ENCODE peak calls at places on chromosomes 13 and 19, in nine cellular contexts. L is left lung, J is OCI-LY7, F is dorsolateral prefrontal cortex, C is neural progenitor cell, V is K562, Z is natural killer cell, D is stomach, S is fibroblast of villous mesenchyme. B is an unnamed sample.

GRCh38 chr19:23437901-23438300 is 42.6 kb upstream of the ZNF91 start:
- DNase-seq in L (no peak), J (peak; percentile 11), F (no peak), C (no peak), V (no peak), Z (no peak), D (no peak), S (no peak), B (no peak)

GRCh38 chr19:57321164-57321563 is 892 bp downstream of the ZNF543 start:
- DNase-seq in L (no peak), J (no peak), F (no peak), C (no peak), V (no peak), Z (no peak), D (no peak), S (no peak), B (no peak)

GRCh38 chr13:44128522-44128921 is 245.1 kb upstream of the SERP2 start:
- DNase-seq in L (no peak), J (no peak), F (no peak), C (no peak), V (no peak), Z (no peak), D (no peak), S (no peak), B (no peak)

GRCh38 chr13:99996177-99996705 is 14.7 kb downstream of the ZIC2 start:
- DNase-seq in L (no peak), J (no peak), F (no peak), C (peak; percentile 57), V (no peak), Z (no peak), D (no peak), S (no peak), B (no peak)

GRCh38 chr13:27643334-27644158 is 21.9 kb downstream of the POLR1D start:
- DNase-seq in L (no peak), J (no peak), F (no peak), C (no peak), V (no peak), Z (no peak), D (no peak), S (no peak), B (no peak)

GRCh38 chr13:74134777-74135305 is 637 bp upstream of the KLF12 start:
- DNase-seq in L (peak; percentile 88), J (peak; percentile 60), F (no peak), C (peak; percentile 72), V (peak; percentile 12), Z (peak; percentile 62), D (peak; percentile 67), S (no peak), B (peak; percentile 85)

GRCh38 chr19:41930926-41931592 is 2.8 kb upstream of the ERFL start:
- DNase-seq in L (no peak), J (peak; percentile 58), F (no peak), C (peak; percentile 51), V (no peak), Z (no peak), D (no peak), S (no peak), B (no peak)

GRCh38 chr13:110309159-110309476 is 2.0 kb downstream of the COL4A2 start:
- DNase-seq in L (no peak), J (no peak), F (no peak), C (no peak), V (no peak), Z (no peak), D (no peak), S (no peak), B (no peak)

GRCh38 chr19:4567584-4568071 is 8.1 kb upstream of the SEMA6B start:
- DNase-seq in L (peak; percentile 88), J (peak; percentile 33), F (peak; percentile 41), C (peak; percentile 71), V (peak; percentile 86), Z (peak; percentile 58), D (peak; percentile 62), S (peak; percentile 74), B (peak; percentile 82)

GRCh38 chr13:24161010-24161775 is 673 bp downstream of the SPATA13 start:
- DNase-seq in L (peak; percentile 84), J (peak; percentile 45), F (peak; percentile 29), C (peak; percentile 37), V (peak; percentile 10), Z (no peak), D (peak; percentile 78), S (no peak), B (peak; percentile 55)

GRCh38 chr13:61187471-61187870 is 228.2 kb downstream of the PCDH20 start:
- DNase-seq in L (no peak), J (no peak), F (no peak), C (no peak), V (no peak), Z (no peak), D (no peak), S (no peak), B (no peak)

GRCh38 chr13:32390484-32390883 is 37.4 kb downstream of the N4BP2L1 start:
- DNase-seq in L (no peak), J (no peak), F (no peak), C (no peak), V (no peak), Z (no peak), D (no peak), S (no peak), B (no peak)

GRCh38 chr13:112053744-112054615 is 13.0 kb upstream of the SOX1 start:
- DNase-seq in L (peak; percentile 77), J (no peak), F (no peak), C (peak; percentile 65), V (no peak), Z (no peak), D (no peak), S (no peak), B (no peak)
- TF ChIP-seq CTCF in L (no peak), J (no peak), F (no peak), C (no peak), V (no peak), Z (no peak), D (no peak), S (no peak), B (no peak)

DNA sequence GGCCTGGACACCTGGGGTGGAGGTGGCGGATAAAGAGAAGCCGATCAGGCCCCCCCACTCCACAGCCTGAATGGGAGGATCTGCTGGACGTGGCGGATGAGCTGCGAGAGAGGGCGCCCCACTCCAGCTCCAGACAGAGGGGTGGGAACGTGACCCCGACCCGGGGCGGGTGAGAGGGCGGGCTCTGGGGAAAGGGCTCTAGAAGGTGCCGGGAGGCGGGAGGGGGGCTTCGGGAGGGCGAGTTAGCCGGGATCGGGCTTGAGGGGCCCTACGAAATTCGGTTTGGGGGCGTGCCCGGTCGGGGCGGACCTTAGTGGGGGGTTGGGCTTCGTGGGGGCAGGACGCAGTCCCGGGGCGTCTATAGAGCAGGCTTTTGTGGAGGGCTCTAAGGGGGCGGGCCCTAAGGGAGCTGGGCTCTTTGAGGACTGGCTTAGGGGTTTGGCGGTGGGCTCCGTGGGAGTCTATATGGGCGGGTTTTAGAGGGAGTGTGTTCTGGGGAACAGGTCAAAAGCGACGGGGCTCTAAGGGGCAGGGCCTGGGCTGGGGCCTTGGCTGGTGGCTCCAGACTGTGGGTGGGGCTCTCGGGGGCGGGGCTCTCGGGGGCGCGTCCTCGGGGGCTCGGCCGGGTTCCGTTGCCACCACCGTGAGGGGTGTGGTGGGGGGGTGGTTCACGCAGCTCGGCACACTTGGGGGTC is 4.1 kb upstream of the NANOS3 start:
- DNase-seq in L (peak; percentile 83), J (no peak), F (no peak), C (peak; percentile 89), V (peak; percentile 92), Z (no peak), D (no peak), S (peak; percentile 22), B (peak; percentile 63)
- TF ChIP-seq CTCF in L (no peak), J (peak; percentile 55), F (no peak), C (peak; percentile 54), V (peak; percentile 64), Z (peak; percentile 12), D (no peak), S (peak; percentile 22), B (no peak)

DNA sequence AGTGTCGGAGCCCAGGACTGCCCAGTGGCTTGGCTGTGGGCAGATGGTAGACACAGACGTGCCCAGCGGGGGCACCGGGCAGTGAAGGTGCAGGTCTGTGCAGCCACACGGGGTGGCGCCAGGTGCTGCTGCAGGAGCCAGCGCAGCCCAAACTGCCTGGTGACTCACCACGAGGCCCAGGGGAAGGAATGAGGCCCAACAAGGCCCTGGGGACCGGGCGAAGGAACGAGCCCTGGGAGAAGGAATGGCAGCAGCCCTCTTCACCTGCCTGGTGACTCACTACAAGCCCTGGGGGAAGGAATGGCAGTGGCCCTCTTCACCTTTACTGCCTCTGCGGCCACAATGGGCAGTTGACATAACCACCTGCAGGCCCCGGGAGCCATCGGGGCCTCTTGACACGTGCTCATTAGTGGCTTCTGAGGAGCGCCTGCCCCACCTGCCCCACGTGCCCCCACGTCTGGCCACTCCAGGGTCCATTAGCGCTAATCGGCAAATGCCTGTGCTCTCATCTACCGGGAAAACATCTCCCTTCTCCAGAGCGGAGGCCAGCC is 9.3 kb downstream of the MED16 start:
- DNase-seq in L (no peak), J (no peak), F (no peak), C (no peak), V (no peak), Z (no peak), D (no peak), S (no peak), B (no peak)
- TF ChIP-seq CTCF in L (no peak), J (no peak), F (no peak), C (no peak), V (no peak), Z (no peak), D (no peak), S (no peak), B (no peak)

DNA sequence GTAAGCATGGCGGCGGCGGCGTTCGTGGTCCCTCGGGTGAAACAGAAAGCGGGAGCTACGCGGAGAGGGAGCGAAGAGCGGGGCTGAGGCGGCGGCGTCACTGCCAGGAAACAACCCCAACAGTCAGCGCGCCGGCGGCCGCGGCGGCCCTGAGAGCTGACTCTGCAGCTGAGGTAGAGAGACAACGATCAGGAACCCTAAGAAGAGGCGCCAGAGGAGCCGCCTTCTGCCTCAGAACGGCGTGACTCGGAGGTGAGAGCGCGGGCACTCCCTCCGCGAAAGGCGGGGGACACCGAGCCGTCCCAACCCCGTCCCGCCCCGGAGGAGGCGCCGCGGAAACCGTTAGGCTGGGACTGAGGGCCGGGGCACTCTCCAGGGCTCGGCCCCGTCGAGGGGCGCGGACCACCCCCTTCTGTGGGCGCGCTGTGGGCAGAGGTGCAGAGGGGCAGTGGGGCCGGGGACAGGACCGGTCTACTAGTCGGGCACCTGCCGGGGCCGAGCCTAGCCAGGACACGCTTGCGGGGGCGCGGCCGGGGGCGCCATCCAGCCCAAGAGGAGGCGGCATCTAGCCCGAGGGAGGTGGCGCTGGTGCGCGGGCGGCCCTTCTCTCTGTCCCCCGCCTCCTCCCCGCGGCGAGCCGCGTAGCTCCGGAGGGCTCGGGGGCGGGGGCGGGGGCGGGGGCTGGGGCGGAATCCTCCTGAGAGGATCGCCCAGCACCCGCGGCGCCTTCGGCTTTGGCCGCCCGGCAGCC is 389 bp downstream of the FNDC3A start:
- DNase-seq in L (peak; percentile 96), J (peak; percentile 88), F (peak; percentile 61), C (peak; percentile 90), V (peak; percentile 73), Z (peak; percentile 81), D (peak; percentile 88), S (peak; percentile 85), B (peak; percentile 92)
- TF ChIP-seq CTCF in L (no peak), J (peak; percentile 43), F (no peak), C (peak; percentile 31), V (no peak), Z (no peak), D (no peak), S (peak; percentile 5), B (no peak)

GRCh38 chr19:29785955-29786589 is 25.7 kb upstream of the CCNE1 start:
- DNase-seq in L (peak; percentile 45), J (peak; percentile 11), F (no peak), C (no peak), V (peak; percentile 44), Z (no peak), D (no peak), S (no peak), B (peak; percentile 35)
- TF ChIP-seq CTCF in L (no peak), J (peak; percentile 59), F (no peak), C (peak; percentile 24), V (peak; percentile 61), Z (no peak), D (no peak), S (no peak), B (no peak)